ENCODE peak calls at places on chromosomes 4 and X, in eight cellular contexts. L is T-helper 17 cell, Z is ovary, W is fibroblast of lung, A is T-helper 9 cell, X is foreskin fibroblast, N is tibial nerve, B is iPS-NIHi11. U is an unnamed sample.

GRCh38 chr4:38179690-38180299 is 219.6 kb downstream of the PTTG2 start:
- DNase-seq in L (peak; percentile 27), Z (peak; percentile 77), W (peak; percentile 85), A (peak; percentile 63), X (peak; percentile 83), N (peak; percentile 89), B (peak; percentile 77), U (peak; percentile 89)

GRCh38 chr4:185209031-185209851 is at the start of gene SNX25:
- DNase-seq in L (peak; percentile 88), Z (peak; percentile 85), W (peak; percentile 75), A (peak; percentile 82), X (peak; percentile 92), N (peak; percentile 64), B (peak; percentile 90), U (peak; percentile 93)

GRCh38 chr4:948101-948935 is 16.1 kb downstream of the TMEM175 start:
- DNase-seq in L (no peak), Z (peak; percentile 20), W (no peak), A (no peak), X (no peak), N (no peak), B (peak; percentile 10), U (no peak)

GRCh38 chr4:178086324-178086723 is 644.1 kb upstream of the AGA start:
- DNase-seq in L (no peak), Z (no peak), W (no peak), A (no peak), X (no peak), N (no peak), B (peak; percentile 33), U (no peak)

GRCh38 chr4:56698329-56698728 is 17.2 kb upstream of the HOPX start:
- DNase-seq in L (no peak), Z (no peak), W (peak; percentile 91), A (no peak), X (no peak), N (no peak), B (no peak), U (peak; percentile 85)

GRCh38 chrX:65821721-65822496 is 154.5 kb downstream of the MSN start:
- DNase-seq in L (peak; percentile 15), Z (no peak), W (no peak), A (peak; percentile 6), X (peak; percentile 1), N (no peak), B (peak; percentile 16), U (peak; percentile 2)

GRCh38 chrX:130682990-130683389 is 220.0 kb downstream of the ENOX2 start:
- DNase-seq in L (no peak), Z (no peak), W (peak; percentile 59), A (no peak), X (peak; percentile 60), N (no peak), B (no peak), U (peak; percentile 37)

GRCh38 chrX:24647257-24648058 is at the start of gene PCYT1B:
- DNase-seq in L (peak; percentile 16), Z (peak; percentile 68), W (peak; percentile 76), A (peak; percentile 33), X (peak; percentile 72), N (peak; percentile 39), B (peak; percentile 78), U (peak; percentile 74)

GRCh38 chr4:25439913-25440477 is 62.9 kb downstream of the ANAPC4 start:
- DNase-seq in L (no peak), Z (peak; percentile 48), W (peak; percentile 51), A (peak; percentile 23), X (peak; percentile 81), N (peak; percentile 86), B (peak; percentile 85), U (peak; percentile 89)

GRCh38 chr4:165541773-165542459 is 163.1 kb downstream of the CPE start:
- DNase-seq in L (no peak), Z (no peak), W (no peak), A (no peak), X (no peak), N (no peak), B (no peak), U (no peak)

GRCh38 chr4:86496094-86497060 is 97.7 kb upstream of the PTPN13 start:
- DNase-seq in L (no peak), Z (peak; percentile 57), W (peak; percentile 25), A (peak; percentile 2), X (peak; percentile 77), N (peak; percentile 56), B (peak; percentile 53), U (peak; percentile 61)

GRCh38 chr4:1207603-1208265 is 35.4 kb upstream of the SPON2 start:
- DNase-seq in L (no peak), Z (peak; percentile 81), W (peak; percentile 73), A (no peak), X (peak; percentile 95), N (no peak), B (peak; percentile 48), U (no peak)

GRCh38 chr4:48699470-48699869 is 80.6 kb downstream of the FRYL start:
- DNase-seq in L (no peak), Z (no peak), W (peak; percentile 59), A (no peak), X (no peak), N (no peak), B (no peak), U (peak; percentile 62)

GRCh38 chr4:85725727-85726170 is 250.8 kb downstream of the ARHGAP24 start:
- DNase-seq in L (no peak), Z (peak; percentile 19), W (no peak), A (no peak), X (peak; percentile 55), N (no peak), B (no peak), U (peak; percentile 42)

GRCh38 chr4:68373513-68373912 is 23.6 kb upstream of the YTHDC1 start:
- DNase-seq in L (peak; percentile 25), Z (peak; percentile 70), W (peak; percentile 84), A (peak; percentile 31), X (peak; percentile 88), N (peak; percentile 33), B (peak; percentile 84), U (peak; percentile 89)

GRCh38 chr4:184417802-184418511 is 56.4 kb downstream of the IRF2 start:
- DNase-seq in L (no peak), Z (no peak), W (peak; percentile 88), A (no peak), X (peak; percentile 84), N (no peak), B (no peak), U (peak; percentile 49)

GRCh38 chrX:82362550-82362949 is 1145.5 kb upstream of the POU3F4 start:
- DNase-seq in L (no peak), Z (no peak), W (no peak), A (no peak), X (no peak), N (no peak), B (no peak), U (no peak)

U was measured in astrocyte of the hippocampus.